ENCODE peak calls at places on chromosomes 6 and 20, in five cellular contexts. I is ELF-1, D is fibroblast of lung, M is NCI-H2081, P is hypothalamus. F is an unnamed sample.

GRCh38 chr20:1890469-1891262 is 4.5 kb upstream of the SIRPA start:
- DNase-seq in I (no peak), D (no peak), M (no peak), P (peak), F (no peak)

GRCh38 chr6:41724638-41725501 is 10.5 kb downstream of the TFEB start:
- DNase-seq in I (no peak), D (no peak), M (no peak), P (no peak), F (no peak)

GRCh38 chr6:39387785-39388184 is 65.3 kb upstream of the KCNK16 start:
- DNase-seq in I (no peak), D (no peak), M (no peak), P (peak), F (no peak)

GRCh38 chr6:3759656-3760245 is 8.2 kb upstream of the PXDC1 start:
- DNase-seq in I (no peak), D (peak), M (no peak), P (no peak), F (peak)

GRCh38 chr20:57682184-57683038 is 27.4 kb downstream of the PMEPA1 start:
- DNase-seq in I (no peak), D (no peak), M (no peak), P (no peak), F (no peak)

GRCh38 chr6:77633471-77633870 is 19.4 kb upstream of the MEI4 start:
- DNase-seq in I (no peak), D (peak), M (no peak), P (no peak), F (no peak)

GRCh38 chr6:170483413-170483812 is 69.7 kb downstream of the PSMB1 start:
- DNase-seq in I (no peak), D (no peak), M (no peak), P (no peak), F (no peak)

GRCh38 chr6:163083141-163083540 is 331.4 kb upstream of the QKI start:
- DNase-seq in I (peak), D (no peak), M (no peak), P (no peak), F (no peak)

GRCh38 chr6:37331047-37331446 is 22.7 kb upstream of the RNF8 start:
- DNase-seq in I (no peak), D (no peak), M (no peak), P (no peak), F (no peak)

GRCh38 chr20:41618807-41619294 is 674 bp upstream of the CHD6 start:
- DNase-seq in I (no peak), D (peak), M (no peak), P (no peak), F (peak)

GRCh38 chr20:15220009-15220656 is 882.7 kb upstream of the FLRT3 start:
- DNase-seq in I (no peak), D (no peak), M (no peak), P (no peak), F (no peak)

GRCh38 chr6:19723533-19723932 is 113.6 kb upstream of the ID4 start:
- DNase-seq in I (no peak), D (peak), M (no peak), P (no peak), F (peak)

GRCh38 chr6:72245565-72245964 is 359.2 kb downstream of the RIMS1 start:
- DNase-seq in I (peak), D (peak), M (peak), P (no peak), F (no peak)

GRCh38 chr6:110897433-110897832 is 22.8 kb downstream of the AMD1 start:
- DNase-seq in I (no peak), D (no peak), M (no peak), P (no peak), F (no peak)

GRCh38 chr6:158722176-158722729 is 72.4 kb downstream of the SYTL3 start:
- DNase-seq in I (no peak), D (no peak), M (no peak), P (no peak), F (no peak)

GRCh38 chr6:79894939-79895338 is 52.4 kb downstream of the ELOVL4 start:
- DNase-seq in I (no peak), D (peak), M (no peak), P (no peak), F (no peak)

GRCh38 chr6:132369526-132369925 is 31.7 kb downstream of the MOXD1 start:
- DNase-seq in I (no peak), D (peak), M (no peak), P (no peak), F (peak)

GRCh38 chr6:145502417-145502816 is 232.9 kb downstream of the EPM2A start:
- DNase-seq in I (no peak), D (no peak), M (no peak), P (no peak), F (no peak)

GRCh38 chr6:56671651-56672461 is 29.2 kb upstream of the DST start:
- DNase-seq in I (no peak), D (no peak), M (no peak), P (peak), F (no peak)

GRCh38 chr6:53771780-53772624 is 22.8 kb upstream of the LRRC1 start:
- DNase-seq in I (no peak), D (peak), M (no peak), P (no peak), F (peak)

GRCh38 chr6:105759015-105759414 is 327.1 kb upstream of the PRDM1 start:
- DNase-seq in I (no peak), D (no peak), M (no peak), P (no peak), F (no peak)

GRCh38 chr6:142740449-142740848 is 204.5 kb downstream of the HIVEP2 start:
- DNase-seq in I (no peak), D (peak), M (no peak), P (no peak), F (no peak)

GRCh38 chr6:170522565-170523183 is 30.4 kb downstream of the PSMB1 start:
- DNase-seq in I (peak), D (peak), M (no peak), P (no peak), F (peak)

GRCh38 chr6:158642097-158642601 is 2.4 kb downstream of the DYNLT1 start:
- DNase-seq in I (no peak), D (peak), M (no peak), P (no peak), F (peak)

GRCh38 chr6:79808846-79809245 is 138.5 kb downstream of the ELOVL4 start:
- DNase-seq in I (no peak), D (no peak), M (peak), P (no peak), F (no peak)